ENCODE peak calls at places on chromosomes 5 and 9, in six cellular contexts. A is endodermal cell; M is upper lobe of right lung; W is kidney; H is stimulated activated CD8-positive, alpha-beta memory T cell treated with anti-CD3 and anti-CD28 coated beads, Interleukin-15, amount 100 ng/mL, for 1 hour; Q is lower lobe of right lung. S is an unnamed sample.

GRCh38 chr5:166699616-166700015 is 1591.8 kb upstream of the WWC1 start:
- DNase-seq in A (no peak), M (no peak), W (no peak), H (no peak), Q (no peak), S (no peak)

GRCh38 chr5:105708442-105708841 is 1962.3 kb downstream of the EFNA5 start:
- DNase-seq in A (no peak), M (no peak), W (no peak), H (no peak), Q (no peak), S (no peak)

GRCh38 chr5:8907168-8907868 is 638.6 kb downstream of the SEMA5A start:
- DNase-seq in A (no peak), M (no peak), W (no peak), H (no peak), Q (no peak), S (no peak)

GRCh38 chr5:15008476-15008875 is 136.9 kb upstream of the ANKH start:
- DNase-seq in A (peak; percentile 69), M (peak; percentile 92), W (peak; percentile 95), H (no peak), Q (peak; percentile 91), S (no peak)

GRCh38 chr5:79743846-79744605 is 54.4 kb downstream of the CMYA5 start:
- DNase-seq in A (no peak), M (no peak), W (no peak), H (no peak), Q (no peak), S (no peak)

GRCh38 chr5:134051305-134051704 is 46.5 kb upstream of the VDAC1 start:
- DNase-seq in A (no peak), M (no peak), W (no peak), H (no peak), Q (no peak), S (no peak)

GRCh38 chr9:25964239-25964638 is 286.0 kb upstream of the TUSC1 start:
- DNase-seq in A (peak; percentile 80), M (no peak), W (no peak), H (no peak), Q (no peak), S (peak; percentile 59)

GRCh38 chr9:3479516-3480352 is 46.1 kb downstream of the RFX3 start:
- DNase-seq in A (no peak), M (no peak), W (no peak), H (no peak), Q (no peak), S (peak; percentile 79)

GRCh38 chr5:124660229-124661093 is 86.0 kb downstream of the ZNF608 start:
- DNase-seq in A (peak; percentile 70), M (no peak), W (no peak), H (no peak), Q (no peak), S (no peak)

GRCh38 chr5:141359790-141360426 is at the start of gene PCDHGB2:
- DNase-seq in A (peak; percentile 63), M (no peak), W (no peak), H (no peak), Q (no peak), S (peak; percentile 64)

GRCh38 chr5:178642351-178642909 is 15.6 kb upstream of the CLK4 start:
- DNase-seq in A (no peak), M (no peak), W (no peak), H (no peak), Q (no peak), S (no peak)

GRCh38 chr5:4906821-4907220 is 233.3 kb upstream of the ADAMTS16 start:
- DNase-seq in A (no peak), M (no peak), W (no peak), H (no peak), Q (no peak), S (no peak)

GRCh38 chr9:78707080-78707479 is 410.2 kb downstream of the PSAT1 start:
- DNase-seq in A (no peak), M (no peak), W (no peak), H (no peak), Q (no peak), S (no peak)

GRCh38 chr5:139698461-139699146 is 50.5 kb downstream of the CXXC5 start:
- DNase-seq in A (peak; percentile 97), M (peak; percentile 76), W (peak; percentile 94), H (no peak), Q (peak; percentile 73), S (peak; percentile 59)

GRCh38 chr5:18745591-18745987 is 1111.3 kb downstream of the TAF11L14 start:
- DNase-seq in A (no peak), M (no peak), W (peak; percentile 53), H (no peak), Q (no peak), S (peak; percentile 58)

GRCh38 chr5:73605223-73606087 is 20.5 kb upstream of the ARHGEF28 start:
- DNase-seq in A (no peak), M (no peak), W (no peak), H (no peak), Q (no peak), S (no peak)

GRCh38 chr9:37650299-37650872 is 368 bp upstream of the FRMPD1 start:
- DNase-seq in A (no peak), M (no peak), W (no peak), H (no peak), Q (no peak), S (no peak)

GRCh38 chr5:14742427-14743010 is 78.0 kb downstream of the OTULIN start:
- DNase-seq in A (no peak), M (no peak), W (no peak), H (no peak), Q (no peak), S (no peak)

GRCh38 chr9:135521608-135522095 is 412 bp downstream of the LCN1 start:
- DNase-seq in A (no peak), M (no peak), W (no peak), H (no peak), Q (no peak), S (no peak)

GRCh38 chr9:18566125-18566524 is 92.2 kb downstream of the ADAMTSL1 start:
- DNase-seq in A (no peak), M (no peak), W (no peak), H (no peak), Q (no peak), S (no peak)

GRCh38 chr5:128378196-128378595 is 159.8 kb downstream of the FBN2 start:
- DNase-seq in A (no peak), M (no peak), W (no peak), H (no peak), Q (no peak), S (no peak)

GRCh38 chr5:58871648-58872242 is 288.9 kb downstream of the RAB3C start:
- DNase-seq in A (peak; percentile 65), M (no peak), W (no peak), H (no peak), Q (no peak), S (peak; percentile 39)

GRCh38 chr5:84437673-84438315 is 53.1 kb upstream of the EDIL3 start:
- DNase-seq in A (no peak), M (no peak), W (no peak), H (no peak), Q (no peak), S (no peak)

GRCh38 chr5:79183011-79183410 is 52.9 kb upstream of the JMY start:
- DNase-seq in A (no peak), M (no peak), W (no peak), H (no peak), Q (no peak), S (no peak)

GRCh38 chr5:156479864-156480263 is 152.9 kb downstream of the SGCD start:
- DNase-seq in A (no peak), M (no peak), W (no peak), H (no peak), Q (no peak), S (no peak)

GRCh38 chr9:130765135-130766030 is 69.7 kb upstream of the ABL1 start:
- DNase-seq in A (no peak), M (no peak), W (no peak), H (no peak), Q (no peak), S (peak; percentile 83)

GRCh38 chr5:9440517-9440916 is 105.4 kb downstream of the SEMA5A start:
- DNase-seq in A (no peak), M (no peak), W (no peak), H (no peak), Q (no peak), S (no peak)

S was measured in GM12865.